ENCODE peak calls at places on chromosomes 1 and 21, in six cellular contexts. H is dorsolateral prefrontal cortex, Y is OCI-LY7, N is choroid plexus epithelial cell, Z is B cell, Q is upper lobe of right lung. K is an unnamed sample.

GRCh38 chr1:29392486-29393450 is 156.4 kb downstream of the PTPRU start:
- DNase-seq in H (no peak), Y (no peak), N (no peak), Z (no peak), Q (no peak), K (no peak)

GRCh38 chr21:45577806-45578801 is 35.9 kb upstream of the SLC19A1 start:
- DNase-seq in H (no peak), Y (no peak), N (no peak), Z (peak; percentile 39), Q (peak; percentile 74), K (no peak)

GRCh38 chr1:210848474-210848873 is 285.5 kb downstream of the KCNH1 start:
- DNase-seq in H (no peak), Y (no peak), N (no peak), Z (no peak), Q (no peak), K (no peak)

GRCh38 chr1:12132078-12132477 is 34.7 kb upstream of the TNFRSF1B start:
- DNase-seq in H (no peak), Y (no peak), N (no peak), Z (no peak), Q (no peak), K (no peak)

GRCh38 chr1:218658899-218659298 is 313.8 kb downstream of the TGFB2 start:
- DNase-seq in H (no peak), Y (no peak), N (peak; percentile 78), Z (no peak), Q (no peak), K (no peak)

GRCh38 chr1:119787776-119788175 is 19.1 kb upstream of the HMGCS2 start:
- DNase-seq in H (no peak), Y (no peak), N (peak; percentile 60), Z (no peak), Q (no peak), K (no peak)

GRCh38 chr1:40848530-40849189 is 13.5 kb downstream of the CITED4 start:
- DNase-seq in H (peak; percentile 65), Y (peak; percentile 45), N (peak; percentile 84), Z (no peak), Q (peak; percentile 77), K (peak; percentile 15)

GRCh38 chr1:231683439-231684165 is 57.0 kb downstream of the DISC1 start:
- DNase-seq in H (no peak), Y (no peak), N (peak; percentile 45), Z (no peak), Q (no peak), K (no peak)

GRCh38 chr1:26191739-26192138 is 1.3 kb downstream of the CATSPER4 start:
- DNase-seq in H (no peak), Y (no peak), N (no peak), Z (no peak), Q (no peak), K (peak; percentile 38)

GRCh38 chr1:161200992-161201827 is 957 bp upstream of the NDUFS2 start:
- DNase-seq in H (no peak), Y (no peak), N (peak; percentile 78), Z (no peak), Q (no peak), K (no peak)

GRCh38 chr1:153485880-153486279 is 25.4 kb upstream of the S100A7 start:
- DNase-seq in H (no peak), Y (no peak), N (no peak), Z (no peak), Q (no peak), K (no peak)

GRCh38 chr1:88685239-88685604 is 1.1 kb downstream of the PKN2 start:
- DNase-seq in H (no peak), Y (no peak), N (peak; percentile 33), Z (no peak), Q (no peak), K (no peak)

GRCh38 chr1:88683516-88683847 is 591 bp upstream of the PKN2 start:
- DNase-seq in H (peak; percentile 10), Y (peak; percentile 52), N (peak; percentile 66), Z (no peak), Q (peak; percentile 78), K (peak; percentile 71)

GRCh38 chr1:88684482-88685238 is 587 bp downstream of the PKN2 start:
- DNase-seq in H (peak; percentile 30), Y (peak; percentile 74), N (peak; percentile 52), Z (peak; percentile 63), Q (peak; percentile 83), K (peak; percentile 79)

GRCh38 chr1:88681223-88681622 is 2.9 kb upstream of the PKN2 start:
- DNase-seq in H (no peak), Y (no peak), N (no peak), Z (no peak), Q (no peak), K (no peak)

GRCh38 chr1:88683848-88684481 is at the start of gene PKN2:
- DNase-seq in H (peak; percentile 90), Y (peak; percentile 99), N (peak; percentile 99), Z (peak; percentile 97), Q (peak; percentile 99), K (peak; percentile 97)
- TF ChIP-seq CTCF in H (no peak), Y (no peak), N (peak; percentile 15), Z (no peak), Q (peak; percentile 24), K (no peak)

GRCh38 chr1:109027841-109028240 is 14.1 kb downstream of the WDR47 start:
- DNase-seq in H (no peak), Y (no peak), N (peak; percentile 15), Z (no peak), Q (no peak), K (no peak)
- TF ChIP-seq CTCF in H (no peak), Y (peak; percentile 73), N (no peak), Z (peak; percentile 50), Q (no peak), K (no peak)

GRCh38 chr1:181136738-181137122 is 48.2 kb downstream of the IER5 start:
- DNase-seq in H (no peak), Y (no peak), N (no peak), Z (no peak), Q (no peak), K (no peak)

GRCh38 chr1:181133969-181134418 is 45.5 kb downstream of the IER5 start:
- DNase-seq in H (no peak), Y (no peak), N (no peak), Z (no peak), Q (no peak), K (no peak)

GRCh38 chr1:181134543-181135461 is 46.3 kb downstream of the IER5 start:
- DNase-seq in H (no peak), Y (peak; percentile 60), N (peak; percentile 78), Z (peak; percentile 72), Q (peak; percentile 84), K (peak; percentile 83)

GRCh38 chr1:181135815-181136737 is 47.6 kb downstream of the IER5 start:
- DNase-seq in H (no peak), Y (no peak), N (peak; percentile 92), Z (no peak), Q (no peak), K (no peak)

GRCh38 chr1:181135462-181135781 is 46.9 kb downstream of the IER5 start:
- DNase-seq in H (no peak), Y (peak; percentile 43), N (peak; percentile 61), Z (no peak), Q (no peak), K (peak; percentile 59)
- TF ChIP-seq CTCF in H (no peak), Y (peak; percentile 56), N (peak; percentile 45), Z (peak; percentile 24), Q (peak; percentile 39), K (peak; percentile 42)

GRCh38 chr1:43879996-43880395 is 53.6 kb upstream of the ARTN start:
- DNase-seq in H (no peak), Y (no peak), N (no peak), Z (no peak), Q (no peak), K (no peak)

GRCh38 chr1:43883321-43883720 is 50.3 kb upstream of the ARTN start:
- DNase-seq in H (no peak), Y (no peak), N (no peak), Z (no peak), Q (no peak), K (no peak)

GRCh38 chr1:43882763-43883162 is 50.8 kb upstream of the ARTN start:
- DNase-seq in H (no peak), Y (no peak), N (no peak), Z (no peak), Q (no peak), K (no peak)

GRCh38 chr1:43880604-43881003 is 53.0 kb upstream of the ARTN start:
- DNase-seq in H (no peak), Y (no peak), N (no peak), Z (no peak), Q (no peak), K (no peak)

DNA sequence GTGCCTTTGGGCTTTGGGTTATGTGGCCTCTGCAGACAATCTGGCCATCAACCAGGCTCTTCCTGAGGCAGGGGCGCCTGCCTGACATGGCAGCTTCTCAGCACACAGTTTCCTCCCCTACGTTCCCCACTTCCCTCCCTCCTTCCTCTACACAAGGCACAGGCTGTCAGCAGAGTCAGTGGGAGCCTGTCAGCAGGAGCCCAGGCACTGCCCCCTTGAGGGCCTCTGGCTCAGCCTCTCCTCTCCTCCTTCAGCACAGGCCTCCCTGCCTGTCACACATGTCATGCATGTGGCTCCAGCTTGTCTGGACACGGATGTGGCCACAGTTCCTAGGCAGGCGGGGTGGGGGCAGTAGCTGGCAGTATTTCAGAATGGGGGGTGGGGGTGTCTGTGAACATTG is 52.2 kb upstream of the ARTN start:
- DNase-seq in H (no peak), Y (no peak), N (peak; percentile 53), Z (no peak), Q (no peak), K (no peak)
- TF ChIP-seq CTCF in H (no peak), Y (no peak), N (peak; percentile 43), Z (no peak), Q (no peak), K (no peak)

GRCh38 chr1:17207540-17207939 is 2.6 kb downstream of the PADI1 start:
- DNase-seq in H (no peak), Y (no peak), N (no peak), Z (no peak), Q (no peak), K (no peak)

GRCh38 chr1:17204546-17205440 is at the start of gene PADI1:
- DNase-seq in H (no peak), Y (no peak), N (no peak), Z (no peak), Q (no peak), K (no peak)

GRCh38 chr1:17205652-17206051 is 724 bp downstream of the PADI1 start:
- DNase-seq in H (no peak), Y (no peak), N (no peak), Z (no peak), Q (no peak), K (no peak)

GRCh38 chr1:17207046-17207445 is 2.1 kb downstream of the PADI1 start:
- DNase-seq in H (peak; percentile 26), Y (peak; percentile 81), N (no peak), Z (peak; percentile 81), Q (no peak), K (no peak)

GRCh38 chr1:17206196-17206595 is 1.3 kb downstream of the PADI1 start:
- DNase-seq in H (no peak), Y (no peak), N (no peak), Z (no peak), Q (no peak), K (no peak)
- TF ChIP-seq CTCF in H (no peak), Y (no peak), N (no peak), Z (no peak), Q (no peak), K (no peak)

K was measured in activated CD8-positive, alpha-beta T cell treated with anti-CD3 and anti-CD28 coated beads for 36 hours.